ENCODE peak calls at places on chromosomes 5 and 9, in eight cellular contexts. D is IMR-90; V is CD4-positive, alpha-beta T cell; A is mucosa of descending colon; F is epithelial cell of esophagus; T is fibroblast of pulmonary artery; U is WTC11; J is glutamatergic neuron. L is an unnamed sample.

GRCh38 chr9:83166369-83166768 is 103.4 kb upstream of the RASEF start:
- DNase-seq in D (no peak), V (no peak), A (peak), F (peak), T (no peak), U (no peak), J (no peak), L (peak)

GRCh38 chr9:121972501-121972981 is 120.6 kb downstream of the TTLL11 start:
- DNase-seq in D (peak), V (no peak), A (peak), F (peak), T (peak), U (no peak), J (no peak), L (peak)

GRCh38 chr9:135478858-135479468 is 619 bp upstream of the PPP1R26 start:
- DNase-seq in D (no peak), V (no peak), A (peak), F (peak), T (peak), U (peak), J (no peak), L (peak)

GRCh38 chr9:72129271-72130156 is 19.7 kb upstream of the GDA start:
- DNase-seq in D (no peak), V (no peak), A (no peak), F (no peak), T (no peak), U (no peak), J (no peak), L (no peak)

GRCh38 chr5:78801413-78801812 is 152.8 kb upstream of the LHFPL2 start:
- DNase-seq in D (no peak), V (no peak), A (no peak), F (no peak), T (no peak), U (no peak), J (no peak), L (no peak)

GRCh38 chr9:38259519-38260218 is 132.8 kb upstream of the ALDH1B1 start:
- DNase-seq in D (no peak), V (no peak), A (no peak), F (no peak), T (no peak), U (no peak), J (no peak), L (no peak)

GRCh38 chr5:147037517-147038205 is 159.1 kb upstream of the PPP2R2B start:
- DNase-seq in D (peak), V (no peak), A (no peak), F (peak), T (peak), U (no peak), J (no peak), L (peak)

GRCh38 chr9:76926324-76926731 is 20.4 kb upstream of the PRUNE2 start:
- DNase-seq in D (peak), V (no peak), A (no peak), F (peak), T (peak), U (no peak), J (no peak), L (peak)

GRCh38 chr5:89327621-89328020 is 444.6 kb upstream of the MEF2C start:
- DNase-seq in D (no peak), V (no peak), A (no peak), F (no peak), T (no peak), U (no peak), J (no peak), L (no peak)

GRCh38 chr5:17912794-17913193 is 278.5 kb downstream of the TAF11L14 start:
- DNase-seq in D (no peak), V (no peak), A (no peak), F (no peak), T (no peak), U (no peak), J (no peak), L (no peak)

GRCh38 chr5:119355244-119355635 is 579 bp upstream of the TNFAIP8 start:
- DNase-seq in D (no peak), V (peak), A (no peak), F (peak), T (no peak), U (peak), J (no peak), L (peak)

GRCh38 chr5:10153394-10153793 is 96.3 kb downstream of the ATPSCKMT start:
- DNase-seq in D (no peak), V (no peak), A (no peak), F (no peak), T (no peak), U (no peak), J (no peak), L (no peak)

GRCh38 chr9:74974558-74974957 is 21.8 kb upstream of the C9orf40 start:
- DNase-seq in D (no peak), V (no peak), A (no peak), F (no peak), T (no peak), U (no peak), J (no peak), L (no peak)

GRCh38 chr9:94920439-94920951 is 194.0 kb downstream of the AOPEP start:
- DNase-seq in D (peak), V (no peak), A (peak), F (peak), T (peak), U (no peak), J (no peak), L (no peak)

GRCh38 chr5:133226186-133226585 is 174.4 kb downstream of the HSPA4 start:
- DNase-seq in D (no peak), V (no peak), A (no peak), F (no peak), T (no peak), U (no peak), J (no peak), L (no peak)

GRCh38 chr9:89000973-89001916 is 10.0 kb downstream of the S1PR3 start:
- DNase-seq in D (peak), V (peak), A (peak), F (peak), T (peak), U (peak), J (peak), L (peak)

GRCh38 chr5:26847041-26847736 is 191.2 kb downstream of the CDH9 start:
- DNase-seq in D (no peak), V (no peak), A (no peak), F (no peak), T (peak), U (peak), J (no peak), L (no peak)

GRCh38 chr5:149012350-149012749 is 50.5 kb downstream of the SH3TC2 start:
- DNase-seq in D (no peak), V (no peak), A (no peak), F (no peak), T (no peak), U (peak), J (no peak), L (no peak)

GRCh38 chr9:101026824-101027223 is 1.7 kb upstream of the PLPPR1 start:
- DNase-seq in D (no peak), V (no peak), A (no peak), F (no peak), T (no peak), U (no peak), J (no peak), L (no peak)

GRCh38 chr9:99385814-99386279 is 163.8 kb downstream of the SEC61B start:
- DNase-seq in D (peak), V (no peak), A (no peak), F (peak), T (peak), U (no peak), J (peak), L (peak)

GRCh38 chr5:127298623-127299022 is 8.0 kb downstream of the MEGF10 start:
- DNase-seq in D (no peak), V (no peak), A (no peak), F (no peak), T (no peak), U (no peak), J (no peak), L (no peak)

GRCh38 chr9:79189511-79189924 is 382.2 kb upstream of the TLE4 start:
- DNase-seq in D (peak), V (no peak), A (no peak), F (no peak), T (peak), U (no peak), J (no peak), L (no peak)

GRCh38 chr5:886716-887325 is 5.8 kb downstream of the BRD9 start:
- DNase-seq in D (no peak), V (no peak), A (no peak), F (no peak), T (no peak), U (no peak), J (no peak), L (no peak)

GRCh38 chr5:60673329-60673728 is 26.6 kb downstream of the DEPDC1B start:
- DNase-seq in D (no peak), V (no peak), A (no peak), F (no peak), T (no peak), U (no peak), J (no peak), L (no peak)

GRCh38 chr9:84849049-84849448 is 179.5 kb downstream of the NTRK2 start:
- DNase-seq in D (no peak), V (no peak), A (no peak), F (no peak), T (no peak), U (no peak), J (no peak), L (no peak)

GRCh38 chr9:106417685-106418084 is 445.3 kb upstream of the ZNF462 start:
- DNase-seq in D (no peak), V (no peak), A (no peak), F (no peak), T (no peak), U (no peak), J (no peak), L (no peak)

GRCh38 chr5:84215521-84215920 is 169.2 kb downstream of the EDIL3 start:
- DNase-seq in D (no peak), V (no peak), A (no peak), F (peak), T (no peak), U (no peak), J (no peak), L (peak)

GRCh38 chr9:88218721-88219120 is 80.4 kb upstream of the SPATA31C2 start:
- DNase-seq in D (peak), V (no peak), A (no peak), F (peak), T (peak), U (no peak), J (no peak), L (no peak)

GRCh38 chr5:172903790-172904189 is 55.4 kb upstream of the RPL26L1 start:
- DNase-seq in D (peak), V (no peak), A (peak), F (peak), T (peak), U (no peak), J (no peak), L (peak)

GRCh38 chr5:60010328-60010727 is 116.8 kb upstream of the PDE4D start:
- DNase-seq in D (no peak), V (no peak), A (no peak), F (no peak), T (no peak), U (no peak), J (no peak), L (peak)

GRCh38 chr5:14871084-14871572 is 450 bp downstream of the ANKH start:
- DNase-seq in D (no peak), V (peak), A (peak), F (no peak), T (no peak), U (no peak), J (peak), L (peak)

GRCh38 chr5:1461396-1461795 is 16.2 kb upstream of the SLC6A3 start:
- DNase-seq in D (no peak), V (no peak), A (no peak), F (no peak), T (no peak), U (no peak), J (no peak), L (no peak)

GRCh38 chr5:119398713-119399492 is 43.1 kb downstream of the TNFAIP8 start:
- DNase-seq in D (no peak), V (no peak), A (peak), F (peak), T (peak), U (no peak), J (no peak), L (peak)

GRCh38 chr9:100589582-100589981 is 11.7 kb downstream of the CAVIN4 start:
- DNase-seq in D (peak), V (no peak), A (no peak), F (no peak), T (peak), U (no peak), J (no peak), L (no peak)

GRCh38 chr9:137694236-137694959 is 75.6 kb downstream of the EHMT1 start:
- DNase-seq in D (no peak), V (no peak), A (no peak), F (no peak), T (no peak), U (no peak), J (no peak), L (no peak)

GRCh38 chr5:10295619-10296326 is 11.9 kb downstream of the CMBL start:
- DNase-seq in D (no peak), V (no peak), A (no peak), F (no peak), T (no peak), U (no peak), J (no peak), L (no peak)

GRCh38 chr5:76771705-76772405 is 47.0 kb upstream of the F2RL1 start:
- DNase-seq in D (peak), V (no peak), A (no peak), F (peak), T (peak), U (no peak), J (no peak), L (no peak)

GRCh38 chr5:95283761-95284511 is 958 bp downstream of the MCTP1 start:
- DNase-seq in D (no peak), V (no peak), A (peak), F (peak), T (no peak), U (peak), J (peak), L (peak)
- TF ChIP-seq CTCF in D (no peak), V (no peak), A (no peak), F (peak), T (peak), U (no peak), J (peak), L (peak)

DNA sequence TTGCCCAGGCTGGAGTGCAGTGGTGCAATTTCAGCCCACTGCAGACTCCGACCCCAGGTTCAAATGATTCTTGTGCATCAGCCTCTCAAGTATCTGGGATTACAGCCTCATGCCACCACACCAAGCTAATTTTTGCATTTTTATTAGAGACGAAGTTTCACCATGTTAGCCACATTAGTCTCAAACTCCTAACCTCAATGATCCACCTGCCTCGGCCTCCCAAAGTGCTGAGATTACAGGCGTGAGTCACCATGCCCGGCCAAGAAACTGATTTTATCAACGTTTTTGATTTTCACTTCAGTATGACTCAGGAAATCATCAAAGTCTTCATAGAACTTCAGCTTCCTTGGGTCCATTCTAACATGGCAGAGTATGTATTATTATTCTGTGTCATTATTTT is 125.4 kb downstream of the GABRG2 start:
- DNase-seq in D (no peak), V (no peak), A (no peak), F (no peak), T (no peak), U (no peak), J (no peak), L (no peak)
- TF ChIP-seq CTCF in D (no peak), V (no peak), A (no peak), F (no peak), T (no peak), U (no peak), J (no peak), L (no peak)

GRCh38 chr5:68745459-68745858 is 348.4 kb upstream of the SLC30A5 start:
- DNase-seq in D (peak), V (no peak), A (no peak), F (no peak), T (peak), U (no peak), J (no peak), L (peak)
- TF ChIP-seq CTCF in D (peak), V (no peak), A (no peak), F (no peak), T (peak), U (peak), J (no peak), L (peak)

GRCh38 chr5:140106101-140106500 is 7.8 kb upstream of the PURA start:
- DNase-seq in D (no peak), V (no peak), A (no peak), F (peak), T (no peak), U (no peak), J (no peak), L (no peak)
- TF ChIP-seq CTCF in D (no peak), V (no peak), A (no peak), F (no peak), T (no peak), U (no peak), J (no peak), L (no peak)

L was measured in MCF 10A.